ENCODE peak calls at places on chromosomes 7 and 10, in four cellular contexts. B is H54, V is skeletal muscle cell, Y is NCI-H1092. R is an unnamed sample.

GRCh38 chr10:103622286-103622685 is 128.8 kb downstream of the NEURL1 start:
- DNase-seq in B (no peak), V (no peak), Y (no peak), R (no peak)

GRCh38 chr10:76396126-76396525 is 964.7 kb downstream of the LRMDA start:
- DNase-seq in V (no peak), Y (no peak), B (no peak), R (no peak)

GRCh38 chr7:142412551-142413193 is 154.8 kb upstream of the PRSS58 start:
- DNase-seq in V (no peak), Y (no peak), B (peak), R (no peak)

GRCh38 chr7:35261041-35261440 is 7.1 kb upstream of the TBX20 start:
- DNase-seq in V (no peak), B (no peak), Y (no peak), R (no peak)

GRCh38 chr7:38628630-38629385 is 2.4 kb downstream of the AMPH start:
- DNase-seq in V (peak), B (no peak), Y (no peak), R (no peak)

GRCh38 chr7:17898111-17898510 is 42.2 kb downstream of the SNX13 start:
- DNase-seq in Y (no peak), B (no peak), V (no peak), R (no peak)

GRCh38 chr10:91702586-91703088 is 69.8 kb upstream of the PPP1R3C start:
- DNase-seq in Y (no peak), B (no peak), V (no peak), R (no peak)

GRCh38 chr10:52106895-52107294 is 207.2 kb upstream of the DKK1 start:
- DNase-seq in B (no peak), Y (no peak), V (no peak), R (no peak)

GRCh38 chr7:94183289-94183749 is 179.2 kb upstream of the BET1 start:
- DNase-seq in B (peak), Y (no peak), V (peak), R (no peak)

GRCh38 chr7:41292457-41292856 is 410.4 kb downstream of the INHBA start:
- DNase-seq in Y (no peak), B (peak), V (no peak), R (no peak)

GRCh38 chr7:49174396-49174795 is 250.0 kb downstream of the CDC14C start:
- DNase-seq in Y (no peak), V (no peak), B (no peak), R (no peak)

GRCh38 chr10:11401314-11402222 is 209.9 kb downstream of the USP6NL start:
- DNase-seq in Y (no peak), B (no peak), V (no peak), R (no peak)

GRCh38 chr10:71838264-71839211 is 12.5 kb downstream of the PSAP start:
- DNase-seq in Y (no peak), B (peak), V (no peak), R (no peak)

GRCh38 chr10:16520900-16521299 is 779 bp downstream of the C1QL3 start:
- DNase-seq in Y (no peak), B (no peak), V (no peak), R (no peak)

GRCh38 chr10:84537447-84537931 is 209.1 kb downstream of the CCSER2 start:
- DNase-seq in Y (peak), V (no peak), B (peak), R (no peak)

GRCh38 chr10:95388539-95388938 is 97.7 kb upstream of the PDLIM1 start:
- DNase-seq in V (no peak), Y (peak), B (no peak), R (no peak)

GRCh38 chr7:102181517-102181916 is 105.2 kb upstream of the SH2B2 start:
- DNase-seq in Y (no peak), V (no peak), B (no peak), R (no peak)

GRCh38 chr7:116330961-116331360 is 120.6 kb downstream of the TES start:
- DNase-seq in Y (no peak), V (no peak), B (no peak), R (no peak)

GRCh38 chr7:117472335-117472734 is 7.5 kb upstream of the CFTR start:
- DNase-seq in Y (no peak), B (no peak), V (no peak), R (no peak)

GRCh38 chr7:86980223-86980622 is 79.2 kb downstream of the ELAPOR2 start:
- DNase-seq in V (no peak), B (no peak), Y (no peak), R (no peak)

GRCh38 chr10:110861930-110862677 is 9.6 kb upstream of the PDCD4 start:
- DNase-seq in V (no peak), Y (no peak), B (no peak), R (no peak)

GRCh38 chr7:103995554-103995953 is 6.1 kb upstream of the RELN start:
- DNase-seq in V (no peak), Y (no peak), B (no peak), R (no peak)

GRCh38 chr7:23713285-23714235 is 3.5 kb downstream of the STK31 start:
- DNase-seq in Y (no peak), V (peak), B (peak), R (no peak)

GRCh38 chr10:4431114-4431862 is 394.7 kb upstream of the AKR1E2 start:
- DNase-seq in B (no peak), V (peak), Y (no peak), R (no peak)

GRCh38 chr10:92267343-92267742 is 23.5 kb downstream of the CPEB3 start:
- DNase-seq in B (no peak), Y (no peak), V (no peak), R (no peak)

GRCh38 chr7:89771003-89771636 is 383.1 kb upstream of the STEAP1 start:
- DNase-seq in Y (no peak), B (no peak), V (no peak), R (no peak)

GRCh38 chr10:69515699-69516547 is 57.3 kb downstream of the NEUROG3 start:
- DNase-seq in V (peak), Y (peak), B (peak), R (no peak)

GRCh38 chr7:111438369-111439289 is 123.7 kb downstream of the IMMP2L start:
- DNase-seq in B (peak), V (peak), Y (no peak), R (no peak)

GRCh38 chr10:30911303-30911863 is 120.3 kb downstream of the ZNF438 start:
- DNase-seq in V (no peak), B (no peak), Y (no peak), R (no peak)

GRCh38 chr7:24965831-24966708 is 13.9 kb downstream of the OSBPL3 start:
- DNase-seq in B (no peak), V (no peak), Y (no peak), R (no peak)

GRCh38 chr7:144659211-144659610 is 176.6 kb downstream of the TPK1 start:
- DNase-seq in V (no peak), B (no peak), Y (no peak), R (no peak)

GRCh38 chr7:18458830-18459229 is 36.7 kb upstream of the HDAC9 start:
- DNase-seq in V (no peak), B (peak), Y (no peak), R (no peak)

GRCh38 chr7:20200965-20201364 is 16.2 kb downstream of the MACC1 start:
- DNase-seq in Y (no peak), V (no peak), B (no peak), R (no peak)

GRCh38 chr10:49254150-49254549 is 44.8 kb upstream of the C10orf71 start:
- DNase-seq in Y (no peak), V (no peak), B (no peak), R (no peak)

GRCh38 chr7:54728411-54728810 is 30.6 kb downstream of the SEC61G start:
- DNase-seq in V (no peak), Y (no peak), B (no peak), R (no peak)

GRCh38 chr10:27446091-27446918 is 57.8 kb upstream of the RAB18 start:
- DNase-seq in B (no peak), Y (no peak), V (peak), R (no peak)

GRCh38 chr10:71213761-71214440 is 1.5 kb downstream of the UNC5B start:
- DNase-seq in V (peak), Y (no peak), B (peak), R (no peak)

GRCh38 chr10:69692891-69693290 is 62.8 kb downstream of the FAM241B start:
- DNase-seq in V (no peak), Y (no peak), B (no peak), R (no peak)

GRCh38 chr7:66043681-66044497 is 31.7 kb upstream of the ASL start:
- DNase-seq in Y (peak), V (no peak), B (no peak), R (no peak)

R was measured in NCI-H2107.